ENCODE peak calls at places on chromosomes 4 and X, in six cellular contexts. F is Calu3; A is activated CD4-positive, alpha-beta memory T cell treated with anti-CD3 and anti-CD28 coated beads for 36 hours; Y is osteocyte; H is activated CD8-positive, alpha-beta T cell treated with anti-CD3 and anti-CD28 coated beads for 36 hours; C is activated gamma-delta T cell treated with Interleukin-2 at 50 U/mL for 16 hours. V is an unnamed sample.
A peak's percentile ranks its signal among the peaks of the same experiment; 100 is the strongest.

GRCh38 chr4:68162196-68162595 is 32.5 kb upstream of the TMPRSS11F start:
- DNase-seq in Y (no peak), F (no peak), H (no peak), A (no peak), C (no peak), V (no peak)

GRCh38 chrX:75038925-75039324 is 113.7 kb upstream of the NEXMIF start:
- DNase-seq in H (peak; percentile 41), C (no peak), Y (no peak), A (peak; percentile 15), F (no peak), V (no peak)

GRCh38 chrX:132373610-132374009 is 115.2 kb downstream of the MBNL3 start:
- DNase-seq in F (no peak), H (no peak), Y (no peak), A (no peak), C (no peak), V (no peak)

GRCh38 chr4:88093874-88094273 is 64.6 kb downstream of the ABCG2 start:
- DNase-seq in F (no peak), A (no peak), Y (no peak), H (no peak), C (no peak), V (no peak)

GRCh38 chrX:11757397-11757728 is 674 bp upstream of the MSL3 start:
- DNase-seq in Y (no peak), C (no peak), F (no peak), A (no peak), H (no peak), V (no peak)

GRCh38 chrX:12292996-12293765 is 154.9 kb downstream of the FRMPD4 start:
- DNase-seq in Y (no peak), H (no peak), A (no peak), C (no peak), F (no peak), V (no peak)

GRCh38 chr4:165537028-165537648 is 158.3 kb downstream of the CPE start:
- DNase-seq in H (peak; percentile 8), Y (no peak), C (no peak), F (peak; percentile 14), A (no peak), V (peak; percentile 30)

GRCh38 chr4:168666531-168666930 is 169.7 kb downstream of the PALLD start:
- DNase-seq in C (no peak), F (no peak), Y (no peak), H (no peak), A (no peak), V (no peak)

GRCh38 chr4:115292320-115293092 is 179.1 kb upstream of the NDST4 start:
- DNase-seq in A (no peak), F (no peak), C (no peak), H (no peak), Y (no peak), V (no peak)

GRCh38 chr4:158809611-158810486 is 41.0 kb downstream of the FNIP2 start:
- DNase-seq in H (peak; percentile 33), C (no peak), A (no peak), F (peak; percentile 38), Y (no peak), V (no peak)

GRCh38 chr4:10765386-10765785 is 80.8 kb upstream of the CLNK start:
- DNase-seq in A (no peak), Y (no peak), H (no peak), F (no peak), C (no peak), V (no peak)

GRCh38 chr4:24408640-24409039 is 175.7 kb downstream of the DHX15 start:
- DNase-seq in A (no peak), H (no peak), F (no peak), Y (no peak), C (no peak), V (no peak)

GRCh38 chrX:1072637-1073377 is 139.6 kb downstream of the CRLF2 start:
- DNase-seq in A (peak; percentile 15), C (no peak), F (no peak), H (peak; percentile 12), Y (no peak), V (no peak)

GRCh38 chr4:19164334-19164733 is 1087.4 kb upstream of the SLIT2 start:
- DNase-seq in A (no peak), C (no peak), H (no peak), Y (no peak), F (no peak), V (no peak)

V was measured in NCI-H460.